ENCODE peak calls at places on chromosomes 2 and 18, in ten cellular contexts. W is uterus; G is pancreas; N is PC-9; O is brain microvascular endothelial cell; J is kidney epithelial cell; A is astrocyte; X is CD8-positive, alpha-beta T cell; D is ascending aorta; U is heart right ventricle. F is an unnamed sample. For H3K27me3, the result is how much of the 10 kb centered on the place peaks cover.

GRCh38 chr2:212076456-212076855 is 462.1 kb downstream of the ERBB4 start:
- DNase-seq in W (no peak), G (no peak), N (no peak), O (no peak), J (no peak), A (no peak), X (no peak), D (no peak), U (no peak), F (no peak)

GRCh38 chr2:23009545-23010149 is 375.3 kb upstream of the KLHL29 start:
- DNase-seq in W (peak), G (no peak), N (no peak), O (peak), J (no peak), A (peak), X (no peak), D (no peak), U (no peak), F (peak)

GRCh38 chr2:128314348-128315121 is 4.1 kb downstream of the HS6ST1 start:
- DNase-seq in W (no peak), G (peak), N (no peak), O (no peak), J (no peak), A (no peak), X (no peak), D (peak), U (peak), F (peak)

GRCh38 chr18:56286775-56287174 is 351.6 kb downstream of the TXNL1 start:
- DNase-seq in W (no peak), G (no peak), N (no peak), O (peak), J (no peak), A (peak), X (no peak), D (no peak), U (no peak), F (no peak)

GRCh38 chr2:218400930-218401833 is 1.5 kb downstream of the CTDSP1 start:
- DNase-seq in W (peak), G (peak), N (peak), O (no peak), J (no peak), A (no peak), X (no peak), D (peak), U (peak), F (no peak)

GRCh38 chr18:62329676-62330454 is 4.8 kb downstream of the TNFRSF11A start:
- DNase-seq in W (no peak), G (no peak), N (peak), O (peak), J (peak), A (peak), X (peak), D (no peak), U (peak), F (no peak)

GRCh38 chr2:111032721-111033532 is 87.8 kb upstream of the BCL2L11 start:
- DNase-seq in W (no peak), G (no peak), N (peak), O (no peak), J (peak), A (no peak), X (no peak), D (peak), U (no peak), F (no peak)

GRCh38 chr2:150271952-150272351 is 215.5 kb downstream of the RND3 start:
- DNase-seq in W (no peak), G (no peak), N (no peak), O (peak), J (no peak), A (peak), X (no peak), D (no peak), U (no peak), F (no peak)

GRCh38 chr2:186570587-186570986 is 19.3 kb upstream of the ITGAV start:
- DNase-seq in W (no peak), G (no peak), N (peak), O (peak), J (peak), A (peak), X (no peak), D (no peak), U (no peak), F (no peak)

GRCh38 chr2:196967775-196968174 is 41.3 kb upstream of the PGAP1 start:
- DNase-seq in W (no peak), G (no peak), N (no peak), O (no peak), J (no peak), A (no peak), X (no peak), D (no peak), U (no peak), F (no peak)

GRCh38 chr18:41146301-41146700 is 808.7 kb upstream of the PIK3C3 start:
- DNase-seq in W (no peak), G (no peak), N (no peak), O (no peak), J (no peak), A (no peak), X (no peak), D (no peak), U (no peak), F (no peak)

GRCh38 chr2:120316071-120316470 is 29.9 kb upstream of the INHBB start:
- DNase-seq in W (no peak), G (no peak), N (no peak), O (no peak), J (no peak), A (no peak), X (no peak), D (no peak), U (no peak), F (no peak)
- H3K27me3 ChIP-seq in W (under half), G (under half), N (under half), O (under half), J (under half), A (under half), X (under half), D (under half), U (under half), F (under half)

DNA sequence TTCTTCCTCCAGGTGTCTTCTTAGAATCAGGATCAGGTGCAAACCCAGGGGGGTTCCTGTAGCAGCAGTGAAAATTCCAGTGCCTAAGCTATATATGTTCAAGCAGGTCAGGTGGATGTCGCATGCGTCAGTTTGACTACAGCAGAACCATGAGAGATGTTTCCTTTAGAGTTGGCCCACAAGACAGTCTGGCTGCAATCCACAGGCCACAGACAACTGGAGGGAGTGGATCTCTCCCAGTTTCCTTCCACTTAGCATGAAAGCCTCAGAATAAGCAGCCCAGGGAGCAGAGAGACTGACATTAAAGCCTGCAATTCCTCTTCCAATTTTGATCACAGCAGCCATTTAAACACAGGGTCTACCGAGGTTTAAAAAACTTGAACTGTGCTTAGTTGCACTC is 1.1 kb upstream of the KCNE4 start:
- DNase-seq in W (no peak), G (no peak), N (no peak), O (peak), J (no peak), A (peak), X (no peak), D (no peak), U (no peak), F (no peak)
- H3K4me3 ChIP-seq in W (peak), G (no peak), N (no peak), O (no peak), J (no peak), A (no peak), X (no peak), D (peak), U (peak), F (no peak)

GRCh38 chr18:58562999-58563667 is 65.8 kb downstream of the ALPK2 start:
- DNase-seq in W (no peak), G (no peak), N (no peak), O (no peak), J (no peak), A (no peak), X (no peak), D (no peak), U (no peak), F (no peak)
- TF ChIP-seq CTCF in W (no peak), G (no peak), N (no peak), O (no peak), J (no peak), A (no peak), X (no peak), D (no peak), U (no peak), F (no peak)

GRCh38 chr2:53509827-53510785 is 257.5 kb upstream of the CHAC2 start:
- DNase-seq in W (no peak), G (no peak), N (no peak), O (no peak), J (no peak), A (no peak), X (no peak), D (no peak), U (no peak), F (no peak)
- H3K27me3 ChIP-seq in W (under half), G (under half), N (under half), O (under half), J (under half), A (under half), X (under half), D (under half), U (under half), F (under half)

GRCh38 chr2:230869691-230870543 is 5.2 kb downstream of the ITM2C start:
- DNase-seq in W (no peak), G (no peak), N (no peak), O (no peak), J (no peak), A (no peak), X (no peak), D (peak), U (no peak), F (no peak)
- H3K4me3 ChIP-seq in W (no peak), G (no peak), N (no peak), O (no peak), J (no peak), A (no peak), X (no peak), D (no peak), U (no peak), F (no peak)

GRCh38 chr2:167059173-167059572 is 170.9 kb downstream of the XIRP2 start:
- DNase-seq in W (no peak), G (no peak), N (no peak), O (no peak), J (no peak), A (no peak), X (no peak), D (no peak), U (no peak), F (no peak)

GRCh38 chr2:167052825-167053224 is 164.5 kb downstream of the XIRP2 start:
- DNase-seq in W (no peak), G (no peak), N (no peak), O (peak), J (peak), A (peak), X (no peak), D (no peak), U (no peak), F (no peak)

GRCh38 chr2:167054881-167055280 is 166.6 kb downstream of the XIRP2 start:
- DNase-seq in W (no peak), G (no peak), N (no peak), O (no peak), J (no peak), A (no peak), X (no peak), D (no peak), U (no peak), F (no peak)

DNA sequence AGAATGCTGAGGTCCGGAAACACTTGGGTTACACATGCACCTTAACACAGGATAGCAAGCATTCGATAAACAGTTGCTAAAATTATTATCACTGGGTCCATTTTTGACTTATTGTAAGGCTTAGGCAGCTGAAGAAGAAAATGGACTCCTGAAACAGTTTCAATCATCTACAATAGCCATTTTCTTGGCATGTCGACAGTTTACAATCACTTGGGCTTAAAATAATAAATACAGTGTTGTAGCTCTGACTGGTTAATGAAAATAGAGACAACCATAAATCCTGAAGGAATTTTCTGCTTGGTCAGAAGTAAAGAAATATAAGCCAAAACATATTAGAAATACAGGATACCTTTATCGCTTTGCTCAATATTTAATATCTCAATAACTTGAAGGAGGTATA is 169.2 kb downstream of the XIRP2 start:
- DNase-seq in W (no peak), G (no peak), N (no peak), O (no peak), J (no peak), A (peak), X (no peak), D (no peak), U (no peak), F (no peak)
- TF ChIP-seq CTCF in W (no peak), G (no peak), N (no peak), O (no peak), J (no peak), A (no peak), X (no peak), D (no peak), U (no peak), F (no peak)

GRCh38 chr2:70905443-70905842 is 30.3 kb upstream of the ATP6V1B1 start:
- DNase-seq in W (no peak), G (no peak), N (no peak), O (no peak), J (no peak), A (no peak), X (no peak), D (no peak), U (no peak), F (no peak)

GRCh38 chr2:70907130-70907756 is 28.5 kb upstream of the ATP6V1B1 start:
- DNase-seq in W (no peak), G (no peak), N (no peak), O (peak), J (no peak), A (no peak), X (no peak), D (peak), U (no peak), F (no peak)

GRCh38 chr2:70904371-70905216 is 31.1 kb upstream of the ATP6V1B1 start:
- DNase-seq in W (no peak), G (peak), N (no peak), O (no peak), J (no peak), A (no peak), X (no peak), D (no peak), U (no peak), F (no peak)

GRCh38 chr2:70906439-70907018 is 29.2 kb upstream of the ATP6V1B1 start:
- DNase-seq in W (no peak), G (no peak), N (no peak), O (no peak), J (no peak), A (no peak), X (no peak), D (no peak), U (no peak), F (no peak)

GRCh38 chr2:70906022-70906421 is 29.7 kb upstream of the ATP6V1B1 start:
- DNase-seq in W (no peak), G (no peak), N (no peak), O (no peak), J (no peak), A (no peak), X (no peak), D (no peak), U (no peak), F (no peak)
- H3K27me3 ChIP-seq in W (half or more), G (under half), N (under half), O (under half), J (half or more), A (under half), X (half or more), D (under half), U (half or more), F (under half)

DNA sequence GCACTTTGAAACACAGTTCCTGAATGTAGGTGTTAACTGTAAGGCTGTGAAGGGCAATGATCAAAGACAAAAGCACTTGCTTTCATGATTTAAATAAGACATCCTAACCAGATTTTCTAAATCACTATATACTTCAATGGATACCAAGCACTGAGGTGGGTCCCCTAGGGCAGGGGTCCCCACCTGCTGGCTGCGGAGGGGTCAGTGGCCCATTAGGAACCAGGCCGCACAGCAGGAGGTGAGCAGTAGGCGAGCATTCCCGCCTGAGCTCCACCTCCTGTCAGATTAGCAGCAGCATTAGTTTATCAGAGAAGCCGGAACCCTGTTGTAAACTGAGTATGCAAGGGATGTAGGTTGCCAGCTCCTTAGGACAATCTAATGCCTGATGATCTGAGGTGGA is 7.1 kb downstream of the NFE2L2 start:
- DNase-seq in W (no peak), G (no peak), N (no peak), O (no peak), J (no peak), A (no peak), X (no peak), D (no peak), U (no peak), F (no peak)
- H3K4me3 ChIP-seq in W (peak), G (no peak), N (no peak), O (no peak), J (no peak), A (no peak), X (no peak), D (no peak), U (no peak), F (no peak)

GRCh38 chr2:172102858-172103359 is at the start of gene DLX2:
- DNase-seq in W (peak), G (peak), N (peak), O (peak), J (peak), A (peak), X (peak), D (no peak), U (peak), F (peak)
- TF ChIP-seq CTCF in W (no peak), G (no peak), N (no peak), O (no peak), J (no peak), A (no peak), X (no peak), D (no peak), U (peak), F (no peak)

GRCh38 chr18:24726727-24727539 is 266.5 kb downstream of the HRH4 start:
- DNase-seq in W (peak), G (no peak), N (peak), O (peak), J (peak), A (peak), X (peak), D (no peak), U (peak), F (peak)

GRCh38 chr18:24727685-24728084 is 267.2 kb downstream of the HRH4 start:
- DNase-seq in W (no peak), G (no peak), N (no peak), O (no peak), J (no peak), A (no peak), X (no peak), D (no peak), U (no peak), F (no peak)

GRCh38 chr18:24731158-24731557 is 270.7 kb downstream of the HRH4 start:
- DNase-seq in W (no peak), G (no peak), N (no peak), O (no peak), J (no peak), A (no peak), X (no peak), D (no peak), U (no peak), F (no peak)

DNA sequence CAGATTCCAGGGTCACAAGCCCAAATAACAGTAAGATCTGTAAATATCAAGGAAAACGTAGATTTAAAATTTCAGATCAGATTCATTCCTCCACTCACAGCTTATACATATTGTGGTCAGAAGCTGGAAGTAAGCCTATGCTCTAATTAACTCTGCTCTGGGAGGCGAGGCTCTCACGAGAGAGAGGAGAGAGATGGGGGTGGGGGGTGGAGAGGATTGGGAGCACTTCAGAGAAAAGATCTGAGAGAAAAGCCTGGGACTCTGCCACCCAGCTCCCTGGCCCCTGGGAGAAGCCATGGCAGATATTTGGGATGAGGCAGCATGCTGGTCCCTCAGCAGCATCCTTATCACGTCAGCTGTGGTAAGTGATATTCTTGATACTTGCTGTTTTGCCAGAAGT is 265.2 kb downstream of the HRH4 start:
- DNase-seq in W (no peak), G (no peak), N (no peak), O (no peak), J (no peak), A (no peak), X (no peak), D (no peak), U (no peak), F (no peak)
- H3K27me3 ChIP-seq in W (under half), G (under half), N (under half), O (under half), J (under half), A (under half), X (under half), D (under half), U (under half), F (under half)

F was measured in psoas muscle.